ENCODE peak calls at places on chromosomes 11 and 22, in six cellular contexts. One of them, this sample, is unnamed.

GRCh38 chr11:116375221-116375620 is 397.6 kb downstream of the BUD13 start:
- DNase-seq in RWPE1: no peak
- DNase-seq in substantia nigra: no peak
- DNase-seq in dorsolateral prefrontal cortex: no peak
- DNase-seq in cardiac muscle cell: no peak
- DNase-seq in foreskin keratinocyte: no peak
- DNase-seq in this sample: no peak

GRCh38 chr11:134046681-134047449 is 22.0 kb upstream of the JAM3 start:
- DNase-seq in substantia nigra: no peak
- DNase-seq in foreskin keratinocyte: no peak
- DNase-seq in dorsolateral prefrontal cortex: no peak
- DNase-seq in cardiac muscle cell: no peak
- DNase-seq in RWPE1: no peak
- DNase-seq in this sample: no peak

GRCh38 chr11:103898065-103898464 is 138.4 kb upstream of the DDI1 start:
- DNase-seq in RWPE1: no peak
- DNase-seq in substantia nigra: no peak
- DNase-seq in dorsolateral prefrontal cortex: no peak
- DNase-seq in cardiac muscle cell: no peak
- DNase-seq in foreskin keratinocyte: peak; percentile 65
- DNase-seq in this sample: no peak

GRCh38 chr11:60658409-60658808 is 41.0 kb upstream of the MS4A8 start:
- DNase-seq in cardiac muscle cell: no peak
- DNase-seq in dorsolateral prefrontal cortex: no peak
- DNase-seq in RWPE1: no peak
- DNase-seq in foreskin keratinocyte: no peak
- DNase-seq in substantia nigra: no peak
- DNase-seq in this sample: peak; percentile 20

GRCh38 chr11:5304046-5304445 is 2.3 kb upstream of the OR51B4 start:
- DNase-seq in RWPE1: no peak
- DNase-seq in foreskin keratinocyte: no peak
- DNase-seq in cardiac muscle cell: no peak
- DNase-seq in substantia nigra: no peak
- DNase-seq in dorsolateral prefrontal cortex: no peak
- DNase-seq in this sample: no peak

GRCh38 chr11:93517041-93517440 is 26.1 kb downstream of the SMCO4 start:
- DNase-seq in dorsolateral prefrontal cortex: no peak
- DNase-seq in RWPE1: no peak
- DNase-seq in substantia nigra: no peak
- DNase-seq in cardiac muscle cell: no peak
- DNase-seq in foreskin keratinocyte: no peak
- DNase-seq in this sample: no peak

GRCh38 chr22:20116951-20117645 is at the start of gene TRMT2A:
- DNase-seq in dorsolateral prefrontal cortex: peak; percentile 95
- DNase-seq in foreskin keratinocyte: peak; percentile 96
- DNase-seq in RWPE1: peak; percentile 89
- DNase-seq in substantia nigra: peak; percentile 95
- DNase-seq in cardiac muscle cell: peak; percentile 99
- DNase-seq in this sample: peak; percentile 91

GRCh38 chr22:37334859-37335818 is 52.8 kb downstream of the CYTH4 start:
- DNase-seq in foreskin keratinocyte: no peak
- DNase-seq in substantia nigra: no peak
- DNase-seq in dorsolateral prefrontal cortex: peak; percentile 46
- DNase-seq in cardiac muscle cell: no peak
- DNase-seq in RWPE1: no peak
- DNase-seq in this sample: no peak

GRCh38 chr11:27462543-27462942 is 10.0 kb downstream of the LGR4 start:
- DNase-seq in cardiac muscle cell: no peak
- DNase-seq in dorsolateral prefrontal cortex: no peak
- DNase-seq in RWPE1: no peak
- DNase-seq in foreskin keratinocyte: peak; percentile 55
- DNase-seq in substantia nigra: no peak
- DNase-seq in this sample: no peak

GRCh38 chr11:2574553-2575535 is 125.0 kb downstream of the KCNQ1OT1 start:
- DNase-seq in cardiac muscle cell: no peak
- DNase-seq in RWPE1: no peak
- DNase-seq in dorsolateral prefrontal cortex: peak; percentile 40
- DNase-seq in foreskin keratinocyte: peak; percentile 15
- DNase-seq in substantia nigra: peak; percentile 64
- DNase-seq in this sample: no peak

GRCh38 chr22:19543970-19544708 is 19.9 kb upstream of the CLDN5 start:
- DNase-seq in foreskin keratinocyte: no peak
- DNase-seq in cardiac muscle cell: no peak
- DNase-seq in substantia nigra: no peak
- DNase-seq in RWPE1: no peak
- DNase-seq in dorsolateral prefrontal cortex: no peak
- DNase-seq in this sample: no peak

GRCh38 chr11:117631336-117632090 is 165.5 kb downstream of the DSCAML1 start:
- DNase-seq in RWPE1: no peak
- DNase-seq in cardiac muscle cell: no peak
- DNase-seq in substantia nigra: no peak
- DNase-seq in dorsolateral prefrontal cortex: no peak
- DNase-seq in foreskin keratinocyte: no peak
- DNase-seq in this sample: no peak

GRCh38 chr22:41300661-41301060 is 664 bp upstream of the ZC3H7B start:
- DNase-seq in substantia nigra: no peak
- DNase-seq in RWPE1: no peak
- DNase-seq in cardiac muscle cell: no peak
- DNase-seq in foreskin keratinocyte: peak; percentile 47
- DNase-seq in dorsolateral prefrontal cortex: no peak
- DNase-seq in this sample: no peak

GRCh38 chr11:71064183-71064582 is 188.2 kb downstream of the SHANK2 start:
- DNase-seq in dorsolateral prefrontal cortex: no peak
- DNase-seq in cardiac muscle cell: no peak
- DNase-seq in foreskin keratinocyte: no peak
- DNase-seq in substantia nigra: no peak
- DNase-seq in RWPE1: no peak
- DNase-seq in this sample: no peak

GRCh38 chr22:20566420-20567260 is 59.2 kb downstream of the MED15 start:
- DNase-seq in cardiac muscle cell: no peak
- DNase-seq in foreskin keratinocyte: peak; percentile 52
- DNase-seq in dorsolateral prefrontal cortex: no peak
- DNase-seq in substantia nigra: no peak
- DNase-seq in RWPE1: peak; percentile 41
- DNase-seq in this sample: peak; percentile 57

GRCh38 chr22:26482171-26482570 is 1.4 kb downstream of the HPS4 start:
- DNase-seq in dorsolateral prefrontal cortex: no peak
- DNase-seq in RWPE1: no peak
- DNase-seq in foreskin keratinocyte: no peak
- DNase-seq in cardiac muscle cell: no peak
- DNase-seq in substantia nigra: no peak
- DNase-seq in this sample: no peak

GRCh38 chr22:47398921-47399790 is 636.7 kb downstream of the TBC1D22A start:
- DNase-seq in RWPE1: no peak
- DNase-seq in cardiac muscle cell: no peak
- DNase-seq in substantia nigra: no peak
- DNase-seq in foreskin keratinocyte: no peak
- DNase-seq in dorsolateral prefrontal cortex: no peak
- DNase-seq in this sample: no peak

GRCh38 chr11:60065801-60066200 is 9.3 kb downstream of the MS4A3 start:
- DNase-seq in cardiac muscle cell: no peak
- DNase-seq in foreskin keratinocyte: no peak
- DNase-seq in RWPE1: no peak
- DNase-seq in substantia nigra: no peak
- DNase-seq in dorsolateral prefrontal cortex: no peak
- DNase-seq in this sample: no peak

GRCh38 chr11:65112226-65112550 is 516 bp downstream of the TM7SF2 start:
- DNase-seq in cardiac muscle cell: no peak
- DNase-seq in substantia nigra: no peak
- DNase-seq in RWPE1: no peak
- DNase-seq in foreskin keratinocyte: no peak
- DNase-seq in dorsolateral prefrontal cortex: no peak
- DNase-seq in this sample: no peak

GRCh38 chr11:103601230-103601846 is 435.1 kb upstream of the DDI1 start:
- DNase-seq in foreskin keratinocyte: peak; percentile 44
- DNase-seq in substantia nigra: peak; percentile 14
- DNase-seq in cardiac muscle cell: peak; percentile 71
- DNase-seq in dorsolateral prefrontal cortex: no peak
- DNase-seq in RWPE1: peak; percentile 70
- DNase-seq in this sample: no peak

GRCh38 chr11:33942954-33943353 is 51.1 kb upstream of the LMO2 start:
- DNase-seq in substantia nigra: peak; percentile 25
- DNase-seq in foreskin keratinocyte: no peak
- DNase-seq in cardiac muscle cell: no peak
- DNase-seq in RWPE1: peak; percentile 26
- DNase-seq in dorsolateral prefrontal cortex: no peak
- DNase-seq in this sample: no peak

GRCh38 chr22:18056161-18056666 is 21.6 kb upstream of the PEX26 start:
- DNase-seq in foreskin keratinocyte: peak; percentile 59
- DNase-seq in cardiac muscle cell: no peak
- DNase-seq in dorsolateral prefrontal cortex: peak; percentile 58
- DNase-seq in RWPE1: no peak
- DNase-seq in substantia nigra: peak; percentile 49
- DNase-seq in this sample: no peak

GRCh38 chr11:46290021-46290420 is 12.6 kb downstream of the CREB3L1 start:
- DNase-seq in RWPE1: no peak
- DNase-seq in substantia nigra: no peak
- DNase-seq in foreskin keratinocyte: no peak
- DNase-seq in dorsolateral prefrontal cortex: no peak
- DNase-seq in cardiac muscle cell: no peak
- DNase-seq in this sample: no peak

GRCh38 chr11:61507962-61508824 is at the start of gene LRRC10B:
- DNase-seq in substantia nigra: no peak
- DNase-seq in RWPE1: no peak
- DNase-seq in cardiac muscle cell: peak; percentile 80
- DNase-seq in dorsolateral prefrontal cortex: peak; percentile 46
- DNase-seq in foreskin keratinocyte: no peak
- DNase-seq in this sample: no peak

DNA sequence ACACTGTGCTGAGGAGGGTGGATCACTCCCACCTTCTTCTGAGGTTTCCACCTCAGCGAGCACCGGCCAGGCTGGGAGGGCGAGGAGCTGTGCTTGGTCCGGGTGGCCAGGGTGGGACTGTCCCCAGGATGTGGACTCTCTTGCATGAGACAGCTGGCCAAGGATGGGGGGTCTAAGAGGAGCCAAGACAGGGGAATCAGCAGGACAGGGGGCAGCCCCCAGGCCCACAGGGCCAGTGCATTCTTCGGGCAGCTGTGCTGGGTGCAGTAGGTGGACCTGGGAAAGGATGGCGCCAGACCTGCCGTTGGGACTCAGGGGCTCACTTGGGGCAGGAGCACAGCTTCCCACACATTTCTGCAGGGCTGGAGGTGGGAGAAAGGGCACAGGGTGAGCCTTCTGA is 9.5 kb downstream of the APOBEC3A start:
- DNase-seq in foreskin keratinocyte: no peak
- DNase-seq in cardiac muscle cell: no peak
- DNase-seq in substantia nigra: no peak
- DNase-seq in RWPE1: no peak
- DNase-seq in dorsolateral prefrontal cortex: no peak
- DNase-seq in this sample: no peak
- H3K27ac ChIP-seq in foreskin keratinocyte: no peak overlapping the region
- H3K27ac ChIP-seq in cardiac muscle cell: no peak overlapping the region
- H3K27ac ChIP-seq in substantia nigra: no peak overlapping the region
- H3K27ac ChIP-seq in RWPE1: no peak overlapping the region
- H3K27ac ChIP-seq in dorsolateral prefrontal cortex: no peak overlapping the region
- H3K27ac ChIP-seq in this sample: no peak overlapping the region

GRCh38 chr11:130141561-130142341 is 17.8 kb upstream of the ST14 start:
- DNase-seq in dorsolateral prefrontal cortex: no peak
- DNase-seq in substantia nigra: no peak
- DNase-seq in RWPE1: no peak
- DNase-seq in cardiac muscle cell: no peak
- DNase-seq in foreskin keratinocyte: no peak
- DNase-seq in this sample: no peak

GRCh38 chr11:130145328-130145812 is 14.2 kb upstream of the ST14 start:
- DNase-seq in cardiac muscle cell: no peak
- DNase-seq in foreskin keratinocyte: no peak
- DNase-seq in RWPE1: no peak
- DNase-seq in dorsolateral prefrontal cortex: no peak
- DNase-seq in substantia nigra: no peak
- DNase-seq in this sample: no peak

GRCh38 chr11:130145975-130146776 is 13.4 kb upstream of the ST14 start:
- DNase-seq in cardiac muscle cell: no peak
- DNase-seq in foreskin keratinocyte: peak; percentile 95
- DNase-seq in RWPE1: peak; percentile 93
- DNase-seq in substantia nigra: no peak
- DNase-seq in dorsolateral prefrontal cortex: no peak
- DNase-seq in this sample: peak; percentile 94

GRCh38 chr11:130144721-130145327 is 14.8 kb upstream of the ST14 start:
- DNase-seq in substantia nigra: no peak
- DNase-seq in dorsolateral prefrontal cortex: no peak
- DNase-seq in foreskin keratinocyte: no peak
- DNase-seq in cardiac muscle cell: peak; percentile 46
- DNase-seq in RWPE1: no peak
- DNase-seq in this sample: no peak

DNA sequence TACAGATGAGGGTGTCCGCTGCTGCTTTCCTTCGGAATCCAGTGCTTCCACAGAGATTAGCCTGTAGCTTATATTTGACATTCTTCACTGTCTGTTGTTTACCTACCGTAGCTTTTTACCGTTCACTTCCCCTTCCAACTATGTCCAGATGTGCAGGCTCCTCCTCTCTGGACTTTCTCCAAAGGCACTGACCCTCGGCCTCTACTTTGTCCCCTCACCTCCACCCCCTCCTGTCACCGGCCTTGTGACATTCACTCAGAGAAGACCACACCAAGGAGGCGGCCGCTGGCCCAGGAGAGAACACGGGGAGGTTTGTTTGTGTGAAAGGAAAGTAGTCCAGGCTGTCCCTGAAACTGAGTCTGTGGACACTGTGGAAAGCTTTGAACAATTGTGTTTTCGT is 15.5 kb upstream of the ST14 start:
- DNase-seq in foreskin keratinocyte: no peak
- DNase-seq in RWPE1: no peak
- DNase-seq in substantia nigra: peak; percentile 16
- DNase-seq in dorsolateral prefrontal cortex: no peak
- DNase-seq in cardiac muscle cell: no peak
- DNase-seq in this sample: no peak
- H3K27ac ChIP-seq in foreskin keratinocyte: no peak overlapping the region
- H3K27ac ChIP-seq in RWPE1: no peak overlapping the region
- H3K27ac ChIP-seq in substantia nigra: peak overlapping the region; percentile 45
- H3K27ac ChIP-seq in dorsolateral prefrontal cortex: peak overlapping the region; percentile 63
- H3K27ac ChIP-seq in cardiac muscle cell: peak overlapping the region; percentile 66
- H3K27ac ChIP-seq in this sample: no peak overlapping the region

DNA sequence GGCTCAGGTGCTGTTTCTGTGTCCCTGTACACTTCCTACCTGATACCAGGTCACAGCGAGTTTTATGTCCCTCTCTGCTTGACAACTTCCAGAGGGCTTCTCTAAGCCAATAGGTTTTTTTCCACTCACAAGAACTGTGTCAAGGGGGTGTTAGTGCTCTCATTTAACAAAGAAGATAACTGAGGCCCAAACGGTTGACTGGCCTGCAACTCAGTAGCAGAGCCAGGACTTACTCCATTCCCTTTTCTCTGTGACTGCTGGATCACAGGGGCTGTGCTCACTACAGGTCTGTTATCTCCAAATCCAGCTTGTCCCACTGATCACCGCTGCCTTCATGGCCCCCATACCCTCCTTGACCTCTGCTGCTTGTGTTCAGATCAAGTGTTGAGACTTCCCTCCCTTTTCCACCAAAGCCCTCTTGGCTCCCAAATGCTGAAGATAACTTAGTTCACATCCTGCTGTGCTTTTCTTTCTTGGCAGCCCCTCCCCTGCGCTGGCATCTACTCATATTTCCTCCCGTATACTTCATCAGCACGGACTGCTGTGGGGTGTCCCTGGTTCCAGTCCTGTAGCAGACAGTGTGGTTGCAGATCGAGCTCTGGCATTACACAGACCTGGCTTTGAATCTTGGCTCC is 41.3 kb downstream of the POU2F3 start:
- DNase-seq in substantia nigra: no peak
- DNase-seq in cardiac muscle cell: peak; percentile 67
- DNase-seq in RWPE1: no peak
- DNase-seq in foreskin keratinocyte: no peak
- DNase-seq in dorsolateral prefrontal cortex: no peak
- DNase-seq in this sample: no peak
- H3K27ac ChIP-seq in substantia nigra: no peak overlapping the region
- H3K27ac ChIP-seq in cardiac muscle cell: peak overlapping the region; percentile 74
- H3K27ac ChIP-seq in RWPE1: peak overlapping the region; percentile 33
- H3K27ac ChIP-seq in foreskin keratinocyte: no peak overlapping the region
- H3K27ac ChIP-seq in dorsolateral prefrontal cortex: no peak overlapping the region
- H3K27ac ChIP-seq in this sample: no peak overlapping the region

GRCh38 chr11:9310485-9310884 is 3.9 kb downstream of the TMEM41B start:
- DNase-seq in substantia nigra: no peak
- DNase-seq in foreskin keratinocyte: no peak
- DNase-seq in dorsolateral prefrontal cortex: no peak
- DNase-seq in RWPE1: no peak
- DNase-seq in cardiac muscle cell: no peak
- DNase-seq in this sample: no peak
- H3K27ac ChIP-seq in substantia nigra: no peak overlapping the region
- H3K27ac ChIP-seq in foreskin keratinocyte: no peak overlapping the region
- H3K27ac ChIP-seq in dorsolateral prefrontal cortex: no peak overlapping the region
- H3K27ac ChIP-seq in RWPE1: no peak overlapping the region
- H3K27ac ChIP-seq in cardiac muscle cell: no peak overlapping the region
- H3K27ac ChIP-seq in this sample: no peak overlapping the region

This sample was measured in epithelial cell of prostate.